ENCODE peak calls at places on chromosomes 13 and 19, in nine cellular contexts. E is dermis blood vessel endothelial cell; Y is Karpas-422; F is stimulated activated CD4-positive, alpha-beta T cell treated with anti-CD3 and anti-CD28 coated beads, Interleukin-4, amount 100 ng/mL, for 1 hour; I is neural crest cell; J is right lobe of liver; T is H9; A is NCI-H1092; P is glutamatergic neuron. Z is an unnamed sample.

GRCh38 chr13:50948576-50948975 is 39.0 kb downstream of the RNASEH2B start:
- DNase-seq in T (no peak), Y (no peak), F (no peak), I (no peak), P (no peak), E (no peak), A (no peak), J (no peak), Z (no peak)

GRCh38 chr13:48946163-48946562 is 29.5 kb upstream of the FNDC3A start:
- DNase-seq in I (no peak), F (no peak), P (no peak), T (no peak), Y (no peak), J (no peak), A (no peak), E (no peak), Z (no peak)

GRCh38 chr19:3712663-3713531 is 4.7 kb downstream of the TJP3 start:
- DNase-seq in I (no peak), E (no peak), J (no peak), F (no peak), P (no peak), Y (no peak), T (no peak), A (no peak), Z (no peak)

GRCh38 chr19:41587838-41588210 is 11.9 kb downstream of the CEACAM21 start:
- DNase-seq in A (no peak), J (no peak), E (no peak), F (no peak), I (no peak), Y (no peak), P (no peak), T (no peak), Z (no peak)

GRCh38 chr13:97938701-97939475 is 14.6 kb upstream of the IPO5 start:
- DNase-seq in T (no peak), Y (no peak), I (no peak), A (no peak), P (no peak), J (no peak), E (no peak), F (no peak), Z (no peak)

GRCh38 chr19:40257096-40257517 is 28.0 kb downstream of the AKT2 start:
- DNase-seq in T (no peak), E (no peak), F (no peak), J (peak), Y (no peak), P (no peak), A (no peak), I (no peak), Z (no peak)

GRCh38 chr19:38737297-38737865 is 6.9 kb downstream of the CAPN12 start:
- DNase-seq in E (no peak), F (no peak), J (no peak), P (no peak), Y (no peak), A (no peak), T (no peak), I (no peak), Z (no peak)

GRCh38 chr19:49664171-49665070 is 1.2 kb downstream of the IRF3 start:
- DNase-seq in J (peak), Y (peak), E (peak), P (peak), F (peak), I (peak), A (peak), T (peak), Z (peak)

GRCh38 chr13:49214917-49215376 is 5.2 kb upstream of the MLNR start:
- DNase-seq in E (peak), A (no peak), J (peak), Y (peak), I (no peak), P (no peak), F (peak), T (peak), Z (no peak)

GRCh38 chr13:99339736-99340392 is 32.7 kb upstream of the GPR183 start:
- DNase-seq in I (no peak), T (no peak), E (no peak), Y (no peak), A (no peak), P (peak), J (no peak), F (no peak), Z (no peak)

GRCh38 chr19:15378529-15379082 is 981 bp downstream of the AKAP8 start:
- DNase-seq in J (peak), E (peak), Y (peak), I (peak), T (no peak), F (peak), A (no peak), P (peak), Z (peak)

GRCh38 chr13:102402292-102402691 is 444 bp upstream of the FGF14 start:
- DNase-seq in A (no peak), I (peak), F (peak), P (peak), T (peak), Y (no peak), E (peak), J (peak), Z (peak)

GRCh38 chr19:7894612-7895309 is 6.5 kb downstream of the LRRC8E start:
- DNase-seq in T (no peak), A (no peak), F (no peak), Y (no peak), P (no peak), J (no peak), E (no peak), I (no peak), Z (no peak)

GRCh38 chr13:98664924-98665637 is 87.4 kb downstream of the SLC15A1 start:
- DNase-seq in A (peak), P (no peak), T (no peak), I (no peak), F (no peak), E (no peak), J (no peak), Y (no peak), Z (no peak)

GRCh38 chr13:20462921-20463320 is 62.7 kb downstream of the CRYL1 start:
- DNase-seq in T (no peak), J (no peak), Y (no peak), A (no peak), I (no peak), F (no peak), P (no peak), E (no peak), Z (no peak)

GRCh38 chr19:408441-409005 is 424 bp downstream of the C2CD4C start:
- DNase-seq in I (no peak), F (no peak), P (peak), A (peak), E (no peak), J (peak), T (peak), Y (no peak), Z (no peak)

GRCh38 chr13:57569981-57570380 is 61.6 kb upstream of the PCDH17 start:
- DNase-seq in F (no peak), Y (no peak), J (no peak), P (no peak), E (no peak), A (no peak), T (no peak), I (no peak), Z (no peak)

GRCh38 chr19:5128932-5129389 is 160.0 kb downstream of the KDM4B start:
- DNase-seq in Y (peak), A (no peak), P (no peak), J (no peak), F (no peak), T (no peak), I (no peak), E (no peak), Z (no peak)

GRCh38 chr13:27578121-27579030 is 42.0 kb downstream of the LNX2 start:
- DNase-seq in T (no peak), Y (no peak), P (no peak), I (no peak), A (no peak), J (no peak), E (no peak), F (no peak), Z (no peak)

GRCh38 chr13:30681489-30682242 is 53.7 kb upstream of the ALOX5AP start:
- DNase-seq in T (no peak), E (no peak), P (no peak), F (no peak), Y (no peak), I (no peak), J (no peak), A (no peak), Z (no peak)

GRCh38 chr13:21826214-21827015 is 155.5 kb downstream of the FGF9 start:
- DNase-seq in F (no peak), J (no peak), I (no peak), T (no peak), Y (no peak), P (no peak), A (no peak), E (no peak), Z (no peak)

GRCh38 chr13:19618925-19619324 is 14.5 kb upstream of the MPHOSPH8 start:
- DNase-seq in T (peak), J (peak), F (no peak), P (no peak), A (no peak), I (peak), Y (peak), E (peak), Z (no peak)

GRCh38 chr19:19191920-19192882 is at the start of the genes BORCS8 and RFXANK:
- DNase-seq in I (peak), F (peak), Y (peak), T (peak), J (peak), P (peak), E (peak), A (peak), Z (peak)

GRCh38 chr19:28862238-28862637 is 350.7 kb downstream of the UQCRFS1 start:
- DNase-seq in I (no peak), A (no peak), J (no peak), T (no peak), P (no peak), F (no peak), E (no peak), Y (no peak), Z (no peak)

GRCh38 chr13:106296723-106297122 is 238.7 kb downstream of the EFNB2 start:
- DNase-seq in E (no peak), T (no peak), P (no peak), A (no peak), F (no peak), J (no peak), Y (no peak), I (no peak), Z (no peak)

GRCh38 chr19:35353635-35354034 is 4.6 kb upstream of the FFAR3 start:
- DNase-seq in I (no peak), F (no peak), J (peak), P (no peak), A (no peak), Y (peak), E (no peak), T (no peak), Z (no peak)

GRCh38 chr13:50358221-50358620 is 343.0 kb downstream of the KCNRG start:
- DNase-seq in Y (no peak), E (peak), J (no peak), P (no peak), T (no peak), I (no peak), F (no peak), A (no peak), Z (no peak)

GRCh38 chr19:13615890-13616289 is 109.6 kb upstream of the CACNA1A start:
- DNase-seq in A (no peak), J (no peak), I (no peak), E (no peak), P (no peak), Y (no peak), F (no peak), T (no peak), Z (no peak)

GRCh38 chr19:368624-369020 is 24.0 kb upstream of the MIER2 start:
- DNase-seq in J (no peak), E (no peak), T (no peak), A (no peak), I (no peak), P (no peak), F (no peak), Y (no peak), Z (no peak)

GRCh38 chr13:103961784-103962183 is 895.6 kb upstream of the SLC10A2 start:
- DNase-seq in I (no peak), J (no peak), E (no peak), T (no peak), F (no peak), Y (no peak), P (no peak), A (no peak), Z (no peak)

GRCh38 chr19:44653977-44654784 is 10.5 kb downstream of the PVR start:
- DNase-seq in F (peak), I (peak), T (peak), E (peak), J (peak), A (no peak), Y (peak), P (peak), Z (peak)

GRCh38 chr13:112903071-112903577 is 65.9 kb upstream of the MCF2L start:
- DNase-seq in T (peak), P (no peak), A (no peak), E (no peak), Y (no peak), I (no peak), F (no peak), J (peak), Z (no peak)

GRCh38 chr13:19071161-19071936 is 110.3 kb downstream of the TUBA3C start:
- DNase-seq in E (no peak), J (no peak), I (no peak), Y (no peak), A (no peak), T (no peak), P (no peak), F (no peak), Z (no peak)

GRCh38 chr19:41915248-41916032 is 12.8 kb downstream of the ERFL start:
- DNase-seq in J (no peak), Y (no peak), P (peak), I (no peak), E (no peak), F (no peak), T (no peak), A (no peak), Z (no peak)

GRCh38 chr13:53466576-53466975 is 438.0 kb downstream of the OLFM4 start:
- DNase-seq in Y (no peak), J (no peak), F (no peak), T (no peak), A (no peak), E (no peak), I (no peak), P (no peak), Z (no peak)

GRCh38 chr13:100836696-100837095 is 162.1 kb upstream of the TMTC4 start:
- DNase-seq in J (no peak), Y (no peak), F (no peak), E (peak), T (no peak), P (no peak), A (no peak), I (no peak), Z (no peak)

GRCh38 chr13:25447396-25447795 is 75.6 kb downstream of the ATP8A2 start:
- DNase-seq in F (no peak), Y (no peak), A (no peak), I (no peak), T (no peak), E (no peak), J (no peak), P (no peak), Z (no peak)

GRCh38 chr19:35048911-35049411 is 7.4 kb downstream of the HPN start:
- DNase-seq in E (no peak), Y (no peak), T (peak), J (peak), A (no peak), F (no peak), P (no peak), I (no peak), Z (peak)